ENCODE peak calls at places on chromosome 21, in four cellular contexts. Q, S, D and O are unnamed samples.

GRCh38 chr21:25566645-25567044 is 40.6 kb downstream of the MRPL39 start:
- DNase-seq in Q (no peak), S (no peak), D (no peak), O (no peak)

GRCh38 chr21:38680401-38680800 is 125.3 kb upstream of the ETS2 start:
- DNase-seq in D (no peak), S (no peak), Q (no peak), O (no peak)

GRCh38 chr21:28598214-28598613 is 394.5 kb downstream of the LTN1 start:
- DNase-seq in D (no peak), S (no peak), Q (no peak), O (no peak)

GRCh38 chr21:44529503-44530125 is 10.4 kb downstream of the KRTAP10-1 start:
- DNase-seq in D (peak; percentile 35), Q (no peak), S (no peak), O (no peak)

GRCh38 chr21:29077651-29078090 is 4.2 kb upstream of the CCT8 start:
- DNase-seq in Q (no peak), D (no peak), S (no peak), O (peak; percentile 54)

GRCh38 chr21:20276954-20277353 is 721.3 kb upstream of the NCAM2 start:
- DNase-seq in Q (no peak), D (no peak), S (no peak), O (no peak)

GRCh38 chr21:44063151-44063912 is 43.9 kb upstream of the PWP2 start:
- DNase-seq in Q (no peak), D (no peak), S (no peak), O (peak; percentile 20)

GRCh38 chr21:39033878-39034589 is 149.2 kb downstream of the PSMG1 start:
- DNase-seq in Q (no peak), S (no peak), D (no peak), O (peak; percentile 13)

GRCh38 chr21:30044447-30045064 is 104.8 kb upstream of the GRIK1 start:
- DNase-seq in D (no peak), S (no peak), Q (no peak), O (peak; percentile 10)

GRCh38 chr21:25934771-25935224 is 200.0 kb downstream of the GABPA start:
- DNase-seq in Q (no peak), S (no peak), D (no peak), O (peak; percentile 34)

GRCh38 chr21:25518491-25518911 is 88.8 kb downstream of the MRPL39 start:
- DNase-seq in D (no peak), Q (no peak), S (no peak), O (no peak)

GRCh38 chr21:28239345-28239744 is 753.3 kb downstream of the LTN1 start:
- DNase-seq in S (no peak), Q (no peak), D (no peak), O (no peak)

GRCh38 chr21:45455321-45456013 is 50.5 kb downstream of the COL18A1 start:
- DNase-seq in S (no peak), D (no peak), Q (no peak), O (no peak)

DNA sequence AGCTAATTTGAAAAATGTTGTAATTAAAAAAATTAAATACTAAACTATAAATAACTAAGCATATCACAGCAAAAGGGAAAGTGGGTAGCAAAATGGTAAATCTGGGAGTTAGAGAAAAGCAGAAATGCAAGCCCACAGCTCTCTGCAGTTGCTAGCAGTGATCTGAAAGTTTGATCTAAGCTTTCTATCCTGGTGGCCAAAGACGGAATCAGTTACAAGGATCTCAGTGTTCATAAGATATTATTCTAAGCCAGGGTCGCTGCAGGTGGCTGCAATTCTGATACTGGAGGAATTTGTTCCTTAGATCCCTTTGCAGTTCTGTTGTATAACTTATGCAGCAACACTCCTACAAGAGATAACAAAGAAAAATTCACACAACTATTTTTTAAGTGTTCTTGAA is 363.7 kb downstream of the SETD4 start:
- DNase-seq in S (no peak), Q (no peak), D (no peak), O (no peak)
- TF ChIP-seq CTCF in S (no peak), Q (no peak), D (no peak), O (no peak)

GRCh38 chr21:34946385-34947121 is 102.5 kb downstream of the RUNX1 start:
- DNase-seq in S (no peak), Q (no peak), D (no peak), O (peak; percentile 83)
- TF ChIP-seq CTCF in S (no peak), Q (peak; percentile 26), D (no peak), O (peak; percentile 42)

GRCh38 chr21:22438428-22439086 is 1440.3 kb downstream of the NCAM2 start:
- DNase-seq in D (no peak), S (no peak), Q (no peak), O (no peak)
- TF ChIP-seq CTCF in D (no peak), S (no peak), Q (peak; percentile 7), O (no peak)

GRCh38 chr21:41768371-41769042 is 1.7 kb upstream of the RIPK4 start:
- DNase-seq in Q (no peak), D (peak; percentile 35), S (no peak), O (peak; percentile 36)
- TF ChIP-seq CTCF in Q (peak; percentile 54), D (no peak), S (peak; percentile 6), O (no peak)

GRCh38 chr21:34565238-34565637 is 49.7 kb downstream of the RCAN1 start:
- DNase-seq in S (no peak), Q (no peak), D (no peak), O (no peak)
- TF ChIP-seq CTCF in S (no peak), Q (no peak), D (no peak), O (no peak)

GRCh38 chr21:34857874-34858273 is 189.1 kb downstream of the CLIC6 start:
- DNase-seq in S (no peak), D (no peak), Q (peak; percentile 44), O (no peak)
- TF ChIP-seq CTCF in S (peak; percentile 50), D (no peak), Q (no peak), O (no peak)

DNA sequence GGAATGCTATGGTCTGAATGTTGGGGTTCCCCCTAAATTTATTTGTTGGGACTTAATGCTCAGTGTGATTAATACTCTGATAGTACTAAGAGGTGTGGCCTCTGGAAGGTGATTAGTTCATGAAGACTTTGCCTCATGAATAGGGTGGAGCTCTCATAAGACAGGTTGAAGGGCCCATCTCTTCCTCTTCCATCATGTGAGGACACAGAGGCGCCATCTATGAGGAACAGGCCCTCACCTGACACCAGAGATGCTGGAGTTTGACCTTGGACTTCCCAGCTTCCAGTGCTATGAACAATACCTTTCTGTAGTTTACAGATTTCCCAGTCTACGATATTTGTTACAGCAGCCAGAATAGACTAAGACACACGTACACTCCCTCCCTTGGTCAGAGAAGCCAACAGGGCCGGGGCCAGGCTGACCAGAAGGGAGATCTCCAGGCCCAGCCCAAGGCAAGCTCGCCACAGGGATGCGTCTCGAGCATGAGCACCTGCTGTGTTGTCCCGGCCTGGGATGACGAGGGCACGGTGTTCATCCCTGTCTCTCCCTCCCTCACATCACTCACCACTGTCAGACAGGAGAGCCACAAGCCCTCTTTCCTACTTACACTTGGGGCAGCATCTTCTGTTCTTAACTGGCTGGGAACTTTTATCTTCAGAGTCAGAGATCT is 4.7 kb upstream of the ABCG1 start:
- DNase-seq in S (no peak), D (no peak), Q (no peak), O (no peak)
- TF ChIP-seq CTCF in S (no peak), D (no peak), Q (no peak), O (no peak)

GRCh38 chr21:26961704-26962103 is 5.2 kb downstream of the ADAMTS5 start:
- DNase-seq in D (no peak), S (no peak), Q (no peak), O (peak; percentile 4)
- TF ChIP-seq CTCF in D (no peak), S (peak; percentile 60), Q (peak; percentile 41), O (no peak)

GRCh38 chr21:46605759-46606426 is 1.0 kb upstream of the S100B start:
- DNase-seq in D (peak; percentile 71), S (no peak), Q (no peak), O (peak; percentile 67)

GRCh38 chr21:46606427-46606813 is 1.5 kb upstream of the S100B start:
- DNase-seq in D (no peak), Q (no peak), S (no peak), O (no peak)

GRCh38 chr21:46607605-46608004 is 2.7 kb upstream of the S100B start:
- DNase-seq in Q (no peak), D (peak; percentile 32), S (no peak), O (no peak)

GRCh38 chr21:46610018-46610701 is 5.3 kb upstream of the S100B start:
- DNase-seq in D (peak; percentile 6), S (no peak), Q (no peak), O (no peak)

GRCh38 chr21:46608672-46609111 is 3.8 kb upstream of the S100B start:
- DNase-seq in D (peak; percentile 45), Q (no peak), S (no peak), O (no peak)
- TF ChIP-seq CTCF in D (no peak), Q (no peak), S (no peak), O (no peak)